ENCODE peak calls at places on chromosomes 13 and 19, in five cellular contexts. One of them, this sample, is unnamed. For H3K4me1, the result is how much of the 10 kb centered on the place peaks cover.

GRCh38 chr13:79503473-79504017 is 22.6 kb downstream of the NDFIP2 start:
- DNase-seq in osteoblast: no peak
- DNase-seq in GM12878: no peak
- DNase-seq in neural progenitor cell: no peak
- DNase-seq in fibroblast of lung: no peak
- DNase-seq in this sample: no peak

GRCh38 chr19:47660435-47660832 is 51.5 kb downstream of the BICRA start:
- DNase-seq in fibroblast of lung: peak
- DNase-seq in osteoblast: no peak
- DNase-seq in neural progenitor cell: no peak
- DNase-seq in GM12878: no peak
- DNase-seq in this sample: peak

GRCh38 chr19:919157-920050 is 2.3 kb downstream of the KISS1R start:
- DNase-seq in GM12878: no peak
- DNase-seq in neural progenitor cell: peak
- DNase-seq in osteoblast: peak
- DNase-seq in fibroblast of lung: no peak
- DNase-seq in this sample: peak

GRCh38 chr19:15977690-15978089 is 28.9 kb downstream of the OR10H4 start:
- DNase-seq in GM12878: no peak
- DNase-seq in fibroblast of lung: no peak
- DNase-seq in neural progenitor cell: no peak
- DNase-seq in osteoblast: no peak
- DNase-seq in this sample: no peak

GRCh38 chr19:40605201-40605971 is 4.2 kb downstream of the LTBP4 start:
- DNase-seq in neural progenitor cell: peak
- DNase-seq in fibroblast of lung: peak
- DNase-seq in GM12878: peak
- DNase-seq in osteoblast: peak
- DNase-seq in this sample: peak

GRCh38 chr19:14473915-14474578 is 1.1 kb downstream of the PTGER1 start:
- DNase-seq in fibroblast of lung: peak
- DNase-seq in neural progenitor cell: no peak
- DNase-seq in osteoblast: peak
- DNase-seq in GM12878: no peak
- DNase-seq in this sample: peak

GRCh38 chr13:105471683-105472082 is 1063.8 kb downstream of the EFNB2 start:
- DNase-seq in fibroblast of lung: peak
- DNase-seq in osteoblast: no peak
- DNase-seq in neural progenitor cell: no peak
- DNase-seq in GM12878: no peak
- DNase-seq in this sample: no peak

GRCh38 chr13:102721800-102722231 is 27.0 kb upstream of the METTL21C start:
- DNase-seq in GM12878: no peak
- DNase-seq in osteoblast: peak
- DNase-seq in neural progenitor cell: no peak
- DNase-seq in fibroblast of lung: peak
- DNase-seq in this sample: no peak

GRCh38 chr13:113113846-113114271 is 8.3 kb downstream of the F7 start:
- DNase-seq in neural progenitor cell: no peak
- DNase-seq in GM12878: no peak
- DNase-seq in osteoblast: peak
- DNase-seq in fibroblast of lung: no peak
- DNase-seq in this sample: no peak

GRCh38 chr19:29515706-29516357 is 10.0 kb upstream of the VSTM2B start:
- DNase-seq in osteoblast: peak
- DNase-seq in GM12878: no peak
- DNase-seq in neural progenitor cell: no peak
- DNase-seq in fibroblast of lung: no peak
- DNase-seq in this sample: no peak

GRCh38 chr19:1455336-1456120 is 5.6 kb downstream of the APC2 start:
- DNase-seq in neural progenitor cell: peak
- DNase-seq in osteoblast: peak
- DNase-seq in GM12878: no peak
- DNase-seq in fibroblast of lung: no peak
- DNase-seq in this sample: peak

GRCh38 chr19:28703400-28703956 is 509.5 kb downstream of the UQCRFS1 start:
- DNase-seq in GM12878: no peak
- DNase-seq in neural progenitor cell: no peak
- DNase-seq in fibroblast of lung: no peak
- DNase-seq in osteoblast: no peak
- DNase-seq in this sample: no peak

GRCh38 chr19:43731854-43732253 is 16.0 kb downstream of the IRGC start:
- DNase-seq in neural progenitor cell: no peak
- DNase-seq in osteoblast: no peak
- DNase-seq in GM12878: no peak
- DNase-seq in fibroblast of lung: no peak
- DNase-seq in this sample: no peak

GRCh38 chr13:30805603-30806011 is 70.3 kb downstream of the ALOX5AP start:
- DNase-seq in fibroblast of lung: peak
- DNase-seq in GM12878: no peak
- DNase-seq in osteoblast: no peak
- DNase-seq in neural progenitor cell: no peak
- DNase-seq in this sample: no peak

GRCh38 chr13:87057807-87058520 is 613.2 kb upstream of the SLITRK5 start:
- DNase-seq in fibroblast of lung: no peak
- DNase-seq in osteoblast: no peak
- DNase-seq in GM12878: no peak
- DNase-seq in neural progenitor cell: no peak
- DNase-seq in this sample: no peak

DNA sequence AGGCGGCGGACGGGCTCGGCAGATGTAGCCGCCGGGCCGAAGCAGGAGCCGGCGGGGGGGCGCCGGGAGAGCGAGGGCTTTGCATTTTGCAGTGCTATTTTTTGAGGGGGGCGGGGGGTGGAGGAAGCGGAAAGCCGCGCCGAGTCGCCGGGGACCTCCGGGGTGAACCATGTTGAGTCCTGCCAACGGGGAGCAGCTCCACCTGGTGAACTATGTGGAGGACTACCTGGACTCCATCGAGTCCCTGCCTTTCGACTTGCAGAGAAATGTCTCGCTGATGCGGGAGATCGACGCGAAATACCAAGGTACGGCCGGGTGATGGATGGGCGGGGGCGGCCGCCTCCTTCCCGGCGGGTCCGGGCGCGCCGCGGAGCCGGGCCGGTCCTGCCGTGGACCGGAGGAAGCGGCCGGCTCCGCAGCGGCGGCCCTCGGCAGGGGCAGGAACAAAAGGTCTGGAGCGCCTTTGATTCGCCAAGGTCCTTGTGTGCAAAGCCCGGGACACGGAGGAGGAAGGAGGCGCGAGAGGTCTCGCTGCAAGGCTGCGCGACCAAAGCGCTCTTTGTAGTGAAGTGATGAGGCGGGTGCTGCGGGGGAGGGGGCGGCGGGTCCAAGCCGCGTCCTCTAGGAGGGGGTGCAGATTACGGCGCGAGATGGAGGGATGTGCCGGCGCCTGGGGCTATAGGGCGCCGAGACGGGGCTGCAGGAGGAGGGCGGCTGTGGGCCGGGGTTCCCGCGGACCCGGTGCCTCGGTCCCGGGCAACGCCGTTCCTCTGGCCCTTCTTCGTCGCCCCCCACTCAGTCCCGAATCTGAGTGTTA is 689 bp downstream of the ING1 start:
- DNase-seq in neural progenitor cell: peak
- DNase-seq in fibroblast of lung: peak
- DNase-seq in GM12878: no peak
- DNase-seq in osteoblast: peak
- DNase-seq in this sample: peak
- TF ChIP-seq CTCF in neural progenitor cell: peak
- TF ChIP-seq CTCF in fibroblast of lung: no peak
- TF ChIP-seq CTCF in GM12878: peak
- TF ChIP-seq CTCF in osteoblast: no peak
- TF ChIP-seq CTCF in this sample: peak

GRCh38 chr13:50081106-50081898 is 66.1 kb downstream of the KCNRG start:
- DNase-seq in osteoblast: peak
- DNase-seq in neural progenitor cell: peak
- DNase-seq in fibroblast of lung: no peak
- DNase-seq in GM12878: no peak
- DNase-seq in this sample: peak

GRCh38 chr13:50081899-50082425 is 66.7 kb downstream of the KCNRG start:
- DNase-seq in fibroblast of lung: peak
- DNase-seq in neural progenitor cell: peak
- DNase-seq in osteoblast: peak
- DNase-seq in GM12878: peak
- DNase-seq in this sample: peak

GRCh38 chr13:50080158-50080855 is 65.1 kb downstream of the KCNRG start:
- DNase-seq in neural progenitor cell: peak
- DNase-seq in fibroblast of lung: peak
- DNase-seq in GM12878: no peak
- DNase-seq in osteoblast: peak
- DNase-seq in this sample: peak

GRCh38 chr13:50079278-50080157 is 64.3 kb downstream of the KCNRG start:
- DNase-seq in GM12878: no peak
- DNase-seq in osteoblast: no peak
- DNase-seq in fibroblast of lung: no peak
- DNase-seq in neural progenitor cell: no peak
- DNase-seq in this sample: no peak

GRCh38 chr13:50080856-50081105 is 65.5 kb downstream of the KCNRG start:
- DNase-seq in fibroblast of lung: no peak
- DNase-seq in neural progenitor cell: no peak
- DNase-seq in GM12878: no peak
- DNase-seq in osteoblast: no peak
- DNase-seq in this sample: no peak
- H3K4me1 ChIP-seq in fibroblast of lung: under half
- H3K4me1 ChIP-seq in neural progenitor cell: under half
- H3K4me1 ChIP-seq in GM12878: under half
- H3K4me1 ChIP-seq in osteoblast: under half
- H3K4me1 ChIP-seq in this sample: under half

DNA sequence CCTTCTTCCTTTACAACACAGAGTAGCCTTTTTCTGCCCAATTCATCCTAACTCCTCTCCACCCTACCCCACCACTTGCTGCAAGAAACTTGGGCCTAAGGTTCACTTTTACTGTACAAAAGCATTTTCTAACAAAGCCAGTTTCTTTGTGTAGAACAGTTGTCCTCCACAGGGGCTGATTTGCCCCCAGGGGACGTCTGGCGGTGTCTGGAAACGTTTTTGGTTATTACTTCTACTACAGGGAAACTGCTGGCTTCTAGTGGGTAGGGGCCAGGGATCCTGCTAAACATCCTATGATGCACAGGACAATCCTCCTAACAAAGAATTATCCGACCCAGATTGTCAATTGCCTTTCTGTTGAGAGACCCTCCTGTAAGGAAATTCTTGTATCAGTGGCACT is 7.3 kb upstream of the LMO7 start:
- DNase-seq in GM12878: no peak
- DNase-seq in osteoblast: no peak
- DNase-seq in fibroblast of lung: no peak
- DNase-seq in neural progenitor cell: no peak
- DNase-seq in this sample: peak
- H3K4me2 ChIP-seq in GM12878: no peak
- H3K4me2 ChIP-seq in osteoblast: no peak
- H3K4me2 ChIP-seq in fibroblast of lung: no peak
- H3K4me2 ChIP-seq in neural progenitor cell: no peak
- H3K4me2 ChIP-seq in this sample: no peak

DNA sequence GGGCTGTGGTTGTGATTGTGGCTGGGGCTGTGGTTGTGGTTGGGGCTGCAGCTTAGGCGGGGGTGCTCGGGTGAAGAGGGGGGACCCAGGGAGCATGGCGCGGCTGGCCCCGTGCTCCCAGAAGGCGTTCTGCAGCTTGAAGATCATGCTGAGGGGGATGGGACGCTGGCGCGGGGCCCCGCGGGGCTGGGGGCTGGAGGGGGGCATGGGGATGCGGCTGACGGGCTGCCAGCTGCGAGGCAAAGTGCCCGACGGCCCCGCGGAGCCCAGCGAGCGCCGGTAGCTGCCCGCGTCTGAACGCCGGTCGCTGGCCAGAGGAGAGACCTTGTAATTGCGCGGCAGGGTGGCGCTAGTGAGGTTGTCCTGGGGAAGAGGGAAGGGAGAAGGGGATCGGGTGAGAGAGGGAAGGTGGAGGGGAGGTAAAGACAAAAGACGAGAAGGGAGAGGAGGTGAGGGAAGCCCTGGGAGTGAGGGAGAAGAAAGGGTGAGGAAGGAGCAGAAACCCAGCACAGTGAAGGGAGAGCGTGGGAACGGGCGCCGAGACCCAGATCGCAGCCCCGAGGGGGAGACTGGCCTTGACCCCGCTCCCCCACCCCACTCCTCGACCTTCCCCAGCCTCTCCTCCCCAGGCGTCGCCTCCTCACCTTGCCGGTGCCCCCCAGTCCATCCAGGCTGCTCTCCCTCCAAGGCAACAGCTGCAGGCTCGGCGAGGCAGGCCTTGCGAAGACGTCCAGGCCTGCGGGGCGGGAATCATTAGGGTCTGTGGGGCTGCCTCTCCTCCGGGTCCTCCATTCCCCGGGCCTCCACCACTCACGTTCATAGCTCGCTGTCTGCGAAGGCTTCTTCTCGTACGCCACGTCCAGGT is 9.1 kb downstream of the PPP1R13L start:
- DNase-seq in GM12878: no peak
- DNase-seq in neural progenitor cell: peak
- DNase-seq in osteoblast: peak
- DNase-seq in fibroblast of lung: no peak
- DNase-seq in this sample: no peak
- TF ChIP-seq CTCF in GM12878: no peak
- TF ChIP-seq CTCF in neural progenitor cell: peak
- TF ChIP-seq CTCF in osteoblast: no peak
- TF ChIP-seq CTCF in fibroblast of lung: no peak
- TF ChIP-seq CTCF in this sample: no peak